ENCODE peak calls at places on chromosomes 6 and 20, in five cellular contexts. X is naive thymus-derived CD4-positive, alpha-beta T cell; Q is anterior cingulate cortex; O is activated CD4-positive, alpha-beta T cell treated with anti-CD3 and anti-CD28 coated beads, Interleukin-2, amount 50 U/mL, for 24 hours; N is heart right ventricle. Y is an unnamed sample.

GRCh38 chr6:148501178-148501590 is 158.5 kb downstream of the SASH1 start:
- DNase-seq in X (no peak), Q (no peak), O (no peak), N (peak; percentile 36), Y (peak; percentile 49)

GRCh38 chr20:48722737-48723191 is 105.0 kb downstream of the PREX1 start:
- DNase-seq in X (no peak), Q (no peak), O (no peak), N (no peak), Y (no peak)

GRCh38 chr6:90251295-90251992 is 45.2 kb downstream of the BACH2 start:
- DNase-seq in X (no peak), Q (no peak), O (no peak), N (no peak), Y (no peak)

GRCh38 chr20:44356353-44356723 is 839 bp downstream of the HNF4A start:
- DNase-seq in X (no peak), Q (no peak), O (no peak), N (no peak), Y (no peak)

GRCh38 chr6:138862491-138862890 is 66.6 kb downstream of the ECT2L start:
- DNase-seq in X (no peak), Q (no peak), O (no peak), N (no peak), Y (no peak)

GRCh38 chr6:90186637-90187361 is 109.8 kb downstream of the BACH2 start:
- DNase-seq in X (no peak), Q (no peak), O (no peak), N (no peak), Y (no peak)

GRCh38 chr6:138297761-138298298 is 79.5 kb upstream of the PBOV1 start:
- DNase-seq in X (no peak), Q (no peak), O (no peak), N (no peak), Y (no peak)

GRCh38 chr20:25077610-25078169 is 4.3 kb downstream of the VSX1 start:
- DNase-seq in X (no peak), Q (peak; percentile 54), O (no peak), N (no peak), Y (peak; percentile 85)

GRCh38 chr6:158647501-158647900 is 2.4 kb upstream of the SYTL3 start:
- DNase-seq in X (peak; percentile 13), Q (no peak), O (no peak), N (no peak), Y (no peak)

GRCh38 chr6:148166339-148166949 is 176.2 kb upstream of the SASH1 start:
- DNase-seq in X (no peak), Q (no peak), O (no peak), N (peak; percentile 23), Y (no peak)

GRCh38 chr6:32442977-32443552 is 3.4 kb downstream of the HLA-DRA start:
- DNase-seq in X (no peak), Q (no peak), O (no peak), N (no peak), Y (no peak)

GRCh38 chr6:19301980-19302379 is 535.2 kb upstream of the ID4 start:
- DNase-seq in X (no peak), Q (no peak), O (no peak), N (no peak), Y (no peak)

GRCh38 chr6:158758941-158759479 is 60.2 kb downstream of the EZR start:
- DNase-seq in X (no peak), Q (no peak), O (no peak), N (no peak), Y (no peak)

GRCh38 chr6:25035451-25036435 is 100.0 kb upstream of the RIPOR2 start:
- DNase-seq in X (no peak), Q (no peak), O (no peak), N (no peak), Y (no peak)

GRCh38 chr6:110493253-110493800 is 16.9 kb upstream of the SLC22A16 start:
- DNase-seq in X (no peak), Q (no peak), O (no peak), N (no peak), Y (no peak)

GRCh38 chr6:124795879-124796838 is 166.1 kb upstream of the RNF217 start:
- DNase-seq in X (no peak), Q (peak; percentile 14), O (no peak), N (peak; percentile 8), Y (no peak)

GRCh38 chr20:5402903-5403531 is 86.3 kb upstream of the PROKR2 start:
- DNase-seq in X (no peak), Q (no peak), O (no peak), N (no peak), Y (no peak)

GRCh38 chr20:53847118-53847842 is 223.1 kb downstream of the BCAS1 start:
- DNase-seq in X (no peak), Q (no peak), O (no peak), N (no peak), Y (no peak)

GRCh38 chr6:46370622-46371021 is 120.6 kb downstream of the RCAN2 start:
- DNase-seq in X (no peak), Q (no peak), O (no peak), N (no peak), Y (no peak)

GRCh38 chr6:162852810-162853577 is 125.2 kb downstream of the PACRG start:
- DNase-seq in X (no peak), Q (no peak), O (no peak), N (no peak), Y (no peak)

GRCh38 chr6:148495029-148495428 is 152.4 kb downstream of the SASH1 start:
- DNase-seq in X (no peak), Q (no peak), O (no peak), N (no peak), Y (no peak)

GRCh38 chr6:16481680-16482079 is 243.3 kb downstream of the GMPR start:
- DNase-seq in X (peak; percentile 51), Q (no peak), O (no peak), N (no peak), Y (no peak)

GRCh38 chr6:12637960-12638641 is 78.5 kb upstream of the PHACTR1 start:
- DNase-seq in X (peak; percentile 37), Q (peak; percentile 12), O (peak; percentile 6), N (peak; percentile 14), Y (no peak)

GRCh38 chr20:57805784-57806183 is 96.0 kb upstream of the PMEPA1 start:
- DNase-seq in X (no peak), Q (no peak), O (no peak), N (no peak), Y (no peak)

GRCh38 chr20:4159765-4160490 is 144.6 kb upstream of the RNF24 start:
- DNase-seq in X (no peak), Q (no peak), O (no peak), N (no peak), Y (no peak)

GRCh38 chr20:24894488-24894887 is 54.6 kb upstream of the CST7 start:
- DNase-seq in X (no peak), Q (no peak), O (no peak), N (no peak), Y (no peak)

GRCh38 chr6:7255918-7256317 is 57.1 kb downstream of the SSR1 start:
- DNase-seq in X (no peak), Q (no peak), O (no peak), N (no peak), Y (no peak)

GRCh38 chr6:137637161-137637560 is 143.0 kb upstream of the OLIG3 start:
- DNase-seq in X (no peak), Q (no peak), O (no peak), N (no peak), Y (no peak)

GRCh38 chr6:87291879-87292278 is 30.5 kb upstream of the SMIM8 start:
- DNase-seq in X (no peak), Q (no peak), O (no peak), N (no peak), Y (no peak)

GRCh38 chr6:83071023-83071422 is 3.6 kb downstream of the DOP1A start:
- DNase-seq in X (no peak), Q (no peak), O (no peak), N (no peak), Y (no peak)

GRCh38 chr6:56517155-56517745 is 125.4 kb downstream of the DST start:
- DNase-seq in X (no peak), Q (no peak), O (no peak), N (no peak), Y (no peak)

GRCh38 chr6:144066745-144067484 is 28.5 kb downstream of the SF3B5 start:
- DNase-seq in X (no peak), Q (no peak), O (no peak), N (no peak), Y (no peak)